ENCODE peak calls at places on chromosomes 16 and 17, in ten cellular contexts. G is astrocyte of the spinal cord; W is CD8-positive, alpha-beta T cell; B is glutamatergic neuron; O is OCI-LY7; F is heart right ventricle; N is fibroblast of mammary gland; I is mesothelial cell of epicardium; X is fibroblast of lung; R is ascending aorta. E is an unnamed sample.

GRCh38 chr17:18987862-18988545 is 16.6 kb downstream of the FAM83G start:
- DNase-seq in O (no peak), G (no peak), F (no peak), X (no peak), I (no peak), W (no peak), N (no peak), R (no peak), B (no peak), E (no peak)

GRCh38 chr17:55354010-55354409 is 67.6 kb downstream of the MMD start:
- DNase-seq in R (no peak), X (no peak), B (no peak), I (no peak), G (no peak), O (no peak), F (no peak), W (no peak), N (no peak), E (no peak)

GRCh38 chr17:69729937-69730336 is 315.4 kb downstream of the MAP2K6 start:
- DNase-seq in G (peak), I (no peak), O (no peak), B (no peak), F (no peak), X (peak), W (no peak), N (peak), R (no peak), E (no peak)

GRCh38 chr16:48511071-48511540 is 98.9 kb downstream of the N4BP1 start:
- DNase-seq in X (peak), G (no peak), W (no peak), B (no peak), N (peak), I (no peak), O (no peak), F (no peak), R (no peak), E (no peak)

GRCh38 chr16:69610356-69610755 is 44.6 kb downstream of the NFAT5 start:
- DNase-seq in G (no peak), O (no peak), B (no peak), R (no peak), I (no peak), N (no peak), F (no peak), W (no peak), X (no peak), E (no peak)

GRCh38 chr17:38868968-38869646 is 751 bp upstream of the LASP1 start:
- DNase-seq in G (peak), W (peak), R (peak), O (peak), X (peak), I (peak), N (peak), B (peak), F (peak), E (peak)

GRCh38 chr17:31580331-31581021 is 189.0 kb downstream of the RAB11FIP4 start:
- DNase-seq in R (peak), O (no peak), G (no peak), W (no peak), X (peak), F (no peak), N (peak), B (no peak), I (no peak), E (no peak)

GRCh38 chr17:10198509-10199249 is at the start of gene GAS7:
- DNase-seq in G (no peak), F (peak), W (peak), R (no peak), O (no peak), X (no peak), N (no peak), I (peak), B (peak), E (peak)

GRCh38 chr17:58279736-58280479 is 827 bp downstream of the MPO start:
- DNase-seq in F (no peak), B (no peak), W (no peak), R (no peak), X (no peak), O (no peak), N (no peak), G (no peak), I (no peak), E (no peak)

GRCh38 chr17:13931111-13931526 is 138.2 kb upstream of the COX10 start:
- DNase-seq in R (no peak), N (peak), G (peak), F (peak), W (no peak), O (no peak), I (no peak), B (no peak), X (peak), E (no peak)

GRCh38 chr17:673200-673681 is 41.4 kb downstream of the VPS53 start:
- DNase-seq in X (peak), O (no peak), B (peak), F (no peak), W (no peak), G (peak), I (no peak), R (no peak), N (no peak), E (peak)

GRCh38 chr17:14325618-14326167 is 24.8 kb downstream of the HS3ST3B1 start:
- DNase-seq in I (no peak), N (no peak), B (no peak), R (no peak), G (no peak), W (no peak), F (no peak), O (no peak), X (no peak), E (no peak)

GRCh38 chr16:22123759-22124490 is 31.6 kb downstream of the VWA3A start:
- DNase-seq in F (no peak), B (no peak), G (no peak), N (no peak), O (no peak), I (no peak), R (no peak), W (no peak), X (no peak), E (no peak)

GRCh38 chr17:78412403-78412802 is 34.0 kb downstream of the PGS1 start:
- DNase-seq in O (no peak), F (no peak), G (peak), I (no peak), X (no peak), N (peak), W (no peak), R (no peak), B (peak), E (no peak)

GRCh38 chr17:7238418-7239090 is 703 bp downstream of the PHF23 start:
- DNase-seq in O (peak), X (no peak), F (no peak), R (peak), N (no peak), B (no peak), I (no peak), G (no peak), W (no peak), E (no peak)

GRCh38 chr17:68289473-68289872 is 1.5 kb downstream of the SLC16A6 start:
- DNase-seq in R (peak), G (no peak), W (no peak), X (no peak), B (no peak), N (no peak), O (peak), F (no peak), I (no peak), E (no peak)

GRCh38 chr16:57795431-57795878 is 6.8 kb downstream of the KIFC3 start:
- DNase-seq in I (no peak), G (peak), B (no peak), F (peak), N (peak), R (no peak), O (peak), W (no peak), X (peak), E (no peak)

GRCh38 chr17:69710926-69711325 is 296.4 kb downstream of the MAP2K6 start:
- DNase-seq in F (no peak), I (no peak), X (no peak), B (no peak), R (no peak), O (no peak), N (peak), W (no peak), G (no peak), E (no peak)

GRCh38 chr16:69309316-69309715 is 1.8 kb upstream of the VPS4A start:
- DNase-seq in F (no peak), W (no peak), X (no peak), B (no peak), G (no peak), N (no peak), I (no peak), O (no peak), R (peak), E (no peak)

GRCh38 chr17:47778184-47778635 is 43.4 kb downstream of the OSBPL7 start:
- DNase-seq in N (no peak), G (no peak), X (no peak), O (no peak), I (no peak), W (no peak), F (no peak), R (no peak), B (no peak), E (no peak)

GRCh38 chr16:57606847-57607501 is 21.5 kb upstream of the ADGRG1 start:
- DNase-seq in I (peak), O (no peak), W (no peak), X (no peak), B (no peak), G (no peak), N (no peak), F (no peak), R (peak), E (no peak)

GRCh38 chr17:28004344-28004743 is 38.1 kb upstream of the NLK start:
- DNase-seq in W (no peak), N (no peak), G (no peak), B (no peak), O (no peak), X (no peak), R (no peak), I (no peak), F (no peak), E (no peak)

GRCh38 chr17:44108440-44109311 is 14.8 kb downstream of the HDAC5 start:
- DNase-seq in O (no peak), X (peak), I (no peak), B (peak), W (no peak), N (peak), F (peak), R (peak), G (peak), E (no peak)

GRCh38 chr16:26220894-26221293 is 529.1 kb downstream of the HS3ST4 start:
- DNase-seq in X (no peak), O (no peak), R (no peak), W (no peak), F (no peak), G (no peak), I (no peak), B (no peak), N (no peak), E (no peak)

GRCh38 chr16:67101301-67101675 is 8.5 kb upstream of the PHAF1 start:
- DNase-seq in F (no peak), W (no peak), N (no peak), R (no peak), B (no peak), O (no peak), G (peak), X (no peak), I (no peak), E (no peak)
- TF ChIP-seq CTCF in F (no peak), W (no peak), N (no peak), R (no peak), B (no peak), O (peak), G (no peak), X (no peak), I (no peak), E (no peak)

DNA sequence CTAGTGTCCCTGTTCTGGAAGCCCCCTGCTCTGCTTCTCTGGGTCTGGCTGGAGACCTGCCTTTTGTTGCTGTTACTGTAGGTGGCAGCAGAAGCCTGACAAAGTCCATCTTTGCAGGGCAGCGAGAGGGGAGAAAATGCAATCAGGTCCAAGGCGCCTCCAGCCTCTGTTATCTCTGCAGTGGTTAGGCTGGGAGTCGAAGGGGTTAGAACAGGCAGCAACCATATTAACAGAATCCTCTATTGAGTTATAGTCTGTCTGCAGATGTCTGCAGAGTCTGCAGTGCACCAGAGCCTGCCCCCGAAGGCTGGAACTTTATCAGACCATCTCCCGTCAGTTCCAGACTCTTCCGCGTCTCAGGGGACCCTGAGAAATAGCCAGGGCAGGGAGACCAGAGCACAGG is 404.9 kb upstream of the EEF2KMT start:
- DNase-seq in F (no peak), R (no peak), B (peak), O (peak), N (no peak), X (no peak), G (no peak), I (peak), W (no peak), E (peak)
- TF ChIP-seq CTCF in F (peak), R (no peak), B (peak), O (peak), N (no peak), X (no peak), G (peak), I (peak), W (no peak), E (peak)

GRCh38 chr16:56203052-56203451 is 11.8 kb downstream of the GNAO1 start:
- DNase-seq in F (no peak), B (peak), R (no peak), X (no peak), N (peak), W (peak), O (peak), G (peak), I (no peak), E (no peak)
- TF ChIP-seq CTCF in F (peak), B (peak), R (peak), X (no peak), N (peak), W (peak), O (peak), G (no peak), I (no peak), E (peak)

DNA sequence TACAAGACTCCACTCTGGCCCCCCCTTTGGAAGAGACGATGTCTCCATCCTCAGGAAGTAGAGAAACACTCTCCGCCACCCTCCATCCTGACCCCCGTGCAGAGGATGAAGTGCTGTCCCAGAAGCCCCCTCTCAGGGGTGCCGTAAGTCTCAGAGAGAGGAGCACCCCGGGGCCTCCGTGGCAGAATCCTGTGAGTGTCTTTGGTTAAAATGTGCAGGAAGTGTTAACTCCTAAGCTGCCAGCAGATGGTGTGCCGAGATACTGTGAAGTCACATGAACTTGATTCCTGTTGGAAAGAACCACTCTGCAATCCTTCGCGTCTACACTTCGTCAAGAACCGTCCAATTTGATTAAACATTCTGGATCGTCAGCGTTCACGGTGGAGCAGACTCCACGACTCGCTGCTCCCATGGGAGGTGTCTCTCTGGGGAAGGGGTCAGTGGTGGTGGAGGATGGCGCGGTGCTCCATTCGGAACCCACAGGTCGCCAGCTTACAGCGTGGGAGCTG is 5.6 kb downstream of the BANP start:
- DNase-seq in W (no peak), O (peak), I (no peak), G (peak), R (no peak), X (peak), N (peak), F (no peak), B (peak), E (peak)
- TF ChIP-seq CTCF in W (peak), O (peak), I (peak), G (peak), R (no peak), X (peak), N (peak), F (no peak), B (peak), E (peak)

GRCh38 chr17:81995463-81996231 is 18.2 kb downstream of the ASPSCR1 start:
- DNase-seq in B (no peak), X (no peak), N (no peak), R (no peak), W (no peak), G (no peak), O (no peak), I (no peak), F (no peak), E (no peak)
- TF ChIP-seq CTCF in B (no peak), X (no peak), N (no peak), R (no peak), W (no peak), G (no peak), O (no peak), I (no peak), F (no peak), E (no peak)

DNA sequence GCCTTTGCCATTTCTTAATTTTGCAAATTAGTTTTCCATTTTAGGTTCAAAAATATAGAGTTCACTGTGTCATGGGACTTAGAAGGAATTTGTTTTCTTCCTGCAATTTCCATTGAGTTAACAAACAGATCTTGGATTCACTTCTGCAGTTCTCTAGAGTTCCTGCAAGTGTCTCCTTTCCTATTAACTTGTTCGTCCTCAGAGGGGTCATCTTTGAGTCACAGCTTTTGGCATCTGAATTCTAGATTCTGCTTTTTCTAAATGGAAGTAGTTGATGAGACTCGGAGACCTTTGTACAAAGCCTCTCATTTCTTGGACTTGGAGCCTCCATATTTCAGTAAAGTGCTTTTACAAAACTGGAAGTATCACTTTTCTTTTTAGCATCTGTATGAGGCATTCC is 323.3 kb downstream of the BCAS3 start:
- DNase-seq in W (no peak), B (no peak), G (peak), N (peak), R (no peak), F (no peak), I (no peak), O (no peak), X (peak), E (no peak)
- TF ChIP-seq CTCF in W (no peak), B (no peak), G (peak), N (peak), R (no peak), F (no peak), I (no peak), O (no peak), X (peak), E (peak)

GRCh38 chr16:88697831-88698693 is 8.1 kb downstream of the RNF166 start:
- DNase-seq in W (no peak), X (no peak), B (no peak), F (no peak), O (peak), G (no peak), N (no peak), I (no peak), R (no peak), E (no peak)
- TF ChIP-seq CTCF in W (no peak), X (no peak), B (no peak), F (peak), O (peak), G (peak), N (peak), I (no peak), R (no peak), E (peak)

GRCh38 chr17:73566905-73567782 is 77.1 kb downstream of the SDK2 start:
- DNase-seq in N (no peak), X (no peak), R (no peak), F (no peak), G (no peak), W (no peak), B (no peak), I (no peak), O (peak), E (no peak)

GRCh38 chr17:73562896-73563295 is 81.3 kb downstream of the SDK2 start:
- DNase-seq in B (no peak), W (no peak), N (peak), R (no peak), G (no peak), F (no peak), I (no peak), O (no peak), X (no peak), E (no peak)

GRCh38 chr17:73568934-73569333 is 75.3 kb downstream of the SDK2 start:
- DNase-seq in R (no peak), B (no peak), N (no peak), O (no peak), W (no peak), F (no peak), G (no peak), I (no peak), X (no peak), E (no peak)

GRCh38 chr17:73561066-73561465 is 83.2 kb downstream of the SDK2 start:
- DNase-seq in I (no peak), R (no peak), G (no peak), N (no peak), W (no peak), O (no peak), B (no peak), X (no peak), F (no peak), E (no peak)

DNA sequence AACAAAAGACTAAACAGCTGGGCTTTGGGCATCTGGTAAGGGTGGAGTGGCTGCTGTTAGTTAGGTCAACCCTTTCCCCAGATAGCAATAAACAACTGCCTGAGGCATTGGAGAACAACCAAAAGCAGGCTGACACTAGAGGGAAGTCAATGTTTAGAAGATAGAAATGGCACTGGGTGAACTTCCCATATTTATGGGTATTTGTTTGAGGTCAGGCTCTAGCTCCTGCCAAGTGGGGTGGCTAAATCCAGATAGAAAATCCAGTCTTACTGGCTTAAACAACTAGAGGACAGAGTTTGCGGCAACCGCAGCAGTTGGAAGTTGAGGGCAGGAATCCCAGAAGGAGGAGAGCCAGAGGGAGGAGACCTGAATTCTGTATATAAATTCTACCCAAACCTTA is 79.4 kb downstream of the SDK2 start:
- DNase-seq in F (no peak), O (no peak), R (no peak), N (peak), X (peak), W (no peak), I (no peak), G (no peak), B (no peak), E (no peak)
- TF ChIP-seq CTCF in F (no peak), O (no peak), R (no peak), N (no peak), X (no peak), W (no peak), I (no peak), G (no peak), B (no peak), E (no peak)

GRCh38 chr17:35242158-35242804 is 591 bp upstream of the SLFN5 start:
- DNase-seq in R (peak), X (no peak), W (peak), N (peak), G (peak), O (peak), F (peak), I (peak), B (peak), E (no peak)

GRCh38 chr17:35241520-35241919 is 1.4 kb upstream of the SLFN5 start:
- DNase-seq in X (no peak), O (no peak), B (no peak), I (no peak), W (peak), N (no peak), G (no peak), R (no peak), F (no peak), E (no peak)

GRCh38 chr17:35244345-35245195 is 1.7 kb downstream of the SLFN5 start:
- DNase-seq in N (peak), I (peak), W (peak), R (peak), F (peak), X (peak), O (peak), G (peak), B (peak), E (peak)

GRCh38 chr17:35243459-35244204 is 760 bp downstream of the SLFN5 start:
- DNase-seq in B (peak), F (peak), R (peak), I (no peak), W (peak), N (peak), G (peak), O (peak), X (peak), E (peak)

GRCh38 chr17:35242805-35243458 is at the start of gene SLFN5:
- DNase-seq in I (peak), X (peak), R (peak), B (peak), O (peak), N (peak), W (peak), G (peak), F (peak), E (peak)
- TF ChIP-seq CTCF in I (no peak), X (no peak), R (no peak), B (no peak), O (no peak), N (no peak), W (no peak), G (no peak), F (no peak), E (no peak)

E was measured in neural crest cell.